ENCODE peak calls at places on chromosome 6, in four cellular contexts. One of them, this sample, is unnamed.

GRCh38 chr6:6975395-6976111 is 132.2 kb upstream of the RREB1 start:
- DNase-seq in T-helper 9 cell: no peak
- DNase-seq in GM13977: no peak
- DNase-seq in cardiac fibroblast: no peak
- DNase-seq in this sample: no peak

GRCh38 chr6:13881621-13882165 is 43.1 kb upstream of the RNF182 start:
- DNase-seq in T-helper 9 cell: no peak
- DNase-seq in GM13977: no peak
- DNase-seq in cardiac fibroblast: no peak
- DNase-seq in this sample: no peak

GRCh38 chr6:11833626-11834592 is 55.3 kb upstream of the ADTRP start:
- DNase-seq in T-helper 9 cell: no peak
- DNase-seq in GM13977: peak; percentile 68
- DNase-seq in cardiac fibroblast: no peak
- DNase-seq in this sample: no peak

GRCh38 chr6:82842721-82843120 is 222.9 kb downstream of the UBE3D start:
- DNase-seq in T-helper 9 cell: no peak
- DNase-seq in GM13977: no peak
- DNase-seq in cardiac fibroblast: peak; percentile 77
- DNase-seq in this sample: no peak

GRCh38 chr6:150567823-150568383 is 31.8 kb upstream of the PLEKHG1 start:
- DNase-seq in T-helper 9 cell: no peak
- DNase-seq in GM13977: no peak
- DNase-seq in cardiac fibroblast: no peak
- DNase-seq in this sample: no peak

GRCh38 chr6:100350139-100350538 is 114.6 kb downstream of the SIM1 start:
- DNase-seq in T-helper 9 cell: no peak
- DNase-seq in GM13977: no peak
- DNase-seq in cardiac fibroblast: no peak
- DNase-seq in this sample: no peak

GRCh38 chr6:108745664-108746336 is 102.4 kb upstream of the ARMC2 start:
- DNase-seq in T-helper 9 cell: no peak
- DNase-seq in GM13977: no peak
- DNase-seq in cardiac fibroblast: no peak
- DNase-seq in this sample: no peak

GRCh38 chr6:71392286-71392685 is 103.7 kb downstream of the OGFRL1 start:
- DNase-seq in T-helper 9 cell: no peak
- DNase-seq in GM13977: no peak
- DNase-seq in cardiac fibroblast: peak; percentile 44
- DNase-seq in this sample: no peak

GRCh38 chr6:166724576-166724975 is 97.5 kb upstream of the RPS6KA2 start:
- DNase-seq in T-helper 9 cell: no peak
- DNase-seq in GM13977: no peak
- DNase-seq in cardiac fibroblast: no peak
- DNase-seq in this sample: no peak

GRCh38 chr6:147166360-147166944 is 37.8 kb upstream of the STXBP5 start:
- DNase-seq in T-helper 9 cell: no peak
- DNase-seq in GM13977: no peak
- DNase-seq in cardiac fibroblast: peak; percentile 40
- DNase-seq in this sample: no peak

GRCh38 chr6:56772737-56773184 is 130.1 kb upstream of the DST start:
- DNase-seq in T-helper 9 cell: no peak
- DNase-seq in GM13977: no peak
- DNase-seq in cardiac fibroblast: peak; percentile 80
- DNase-seq in this sample: no peak